ENCODE peak calls at places on chromosomes 16 and 17, in five cellular contexts. S is AG08395, K is activated T-cell treated with anti-CD3 and anti-CD28 coated beads for 1 hour, O is amygdala, T is GM12892. M is an unnamed sample.

GRCh38 chr16:69567031-69567680 is 1.4 kb downstream of the NFAT5 start:
- DNase-seq in K (no peak), O (no peak), T (no peak), S (peak; percentile 15), M (peak; percentile 21)

GRCh38 chr17:79951361-79952264 is 84.1 kb downstream of the TBC1D16 start:
- DNase-seq in K (no peak), S (peak; percentile 88), O (peak; percentile 76), T (peak; percentile 13), M (no peak)

GRCh38 chr17:72487731-72488325 is 367.0 kb downstream of the SOX9 start:
- DNase-seq in K (no peak), S (no peak), T (no peak), O (no peak), M (no peak)

GRCh38 chr17:68318103-68318991 is 27.1 kb downstream of the ARSG start:
- DNase-seq in K (no peak), T (no peak), O (no peak), S (peak; percentile 72), M (no peak)

GRCh38 chr16:49471038-49471727 is 97.6 kb downstream of the C16orf78 start:
- DNase-seq in O (no peak), K (no peak), T (no peak), S (no peak), M (no peak)

GRCh38 chr17:44920565-44920940 is 5.3 kb upstream of the GFAP start:
- DNase-seq in S (no peak), T (no peak), K (no peak), O (no peak), M (no peak)

GRCh38 chr17:7838291-7839075 is 4.5 kb downstream of the KDM6B start:
- DNase-seq in K (no peak), T (no peak), O (no peak), S (no peak), M (no peak)

GRCh38 chr16:85569615-85570212 is 43.4 kb upstream of the GSE1 start:
- DNase-seq in K (no peak), O (no peak), T (peak; percentile 92), S (peak; percentile 46), M (no peak)

GRCh38 chr16:73176577-73177013 is 128.7 kb upstream of the ZFHX3 start:
- DNase-seq in K (no peak), T (no peak), S (peak; percentile 85), O (no peak), M (no peak)

GRCh38 chr17:62967111-62967449 is 1.0 kb downstream of the TANC2 start:
- DNase-seq in K (no peak), T (no peak), S (no peak), O (no peak), M (no peak)

M was measured in endothelial cell.